ENCODE peak calls at places on chromosomes 2 and 18, in ten cellular contexts. M is AG04449, Q is fibroblast of mammary gland, G is uterus, W is upper lobe of right lung, I is transverse colon, S is LNCaP clone FGC, A is astrocyte of the cerebellum, B is fibroblast of pulmonary artery, X is HCT116. C is an unnamed sample.

GRCh38 chr2:204897561-204897960 is 352.3 kb downstream of the PARD3B start:
- DNase-seq in X (no peak), W (no peak), I (no peak), A (no peak), B (no peak), Q (no peak), G (no peak), S (no peak), M (no peak), C (no peak)

GRCh38 chr2:193482557-193482956 is 1287.8 kb upstream of the TMEFF2 start:
- DNase-seq in W (no peak), A (no peak), M (no peak), G (no peak), X (no peak), S (no peak), Q (no peak), I (no peak), B (no peak), C (no peak)

GRCh38 chr18:78293516-78293915 is 686.1 kb upstream of the SALL3 start:
- DNase-seq in I (no peak), A (no peak), G (no peak), X (no peak), B (no peak), S (no peak), Q (no peak), M (no peak), W (no peak), C (no peak)

GRCh38 chr18:23194969-23195957 is 60.0 kb downstream of the CABLES1 start:
- DNase-seq in Q (no peak), S (no peak), M (no peak), X (no peak), W (no peak), G (no peak), B (no peak), I (no peak), A (no peak), C (no peak)

GRCh38 chr2:774436-774835 is 97.2 kb upstream of the TMEM18 start:
- DNase-seq in A (no peak), I (no peak), X (no peak), M (no peak), G (no peak), Q (no peak), S (no peak), W (no peak), B (no peak), C (no peak)

GRCh38 chr18:58225101-58225500 is 181.1 kb downstream of the NEDD4L start:
- DNase-seq in G (no peak), W (no peak), B (no peak), Q (peak; percentile 40), A (no peak), X (no peak), M (no peak), S (no peak), I (no peak), C (no peak)

GRCh38 chr2:18559531-18559930 is 922 bp downstream of the RDH14 start:
- DNase-seq in G (no peak), S (no peak), W (no peak), Q (peak; percentile 16), X (no peak), I (no peak), M (no peak), B (no peak), A (no peak), C (no peak)

GRCh38 chr18:14940738-14941137 is 192.8 kb downstream of the ANKRD30B start:
- DNase-seq in B (no peak), I (no peak), M (no peak), X (no peak), G (no peak), S (no peak), A (no peak), Q (no peak), W (no peak), C (no peak)

GRCh38 chr2:19812166-19812565 is 89.6 kb downstream of the TTC32 start:
- DNase-seq in W (no peak), G (peak; percentile 38), M (no peak), X (no peak), Q (no peak), B (no peak), I (no peak), A (no peak), S (no peak), C (no peak)

GRCh38 chr2:217085543-217085942 is 225.7 kb upstream of the TNP1 start:
- DNase-seq in W (no peak), I (no peak), Q (peak; percentile 68), M (no peak), S (no peak), B (no peak), A (no peak), G (no peak), X (no peak), C (no peak)
- TF ChIP-seq CTCF in W (no peak), I (no peak), Q (no peak), M (no peak), S (no peak), B (no peak), A (no peak), G (no peak), X (peak; percentile 8), C (no peak)

DNA sequence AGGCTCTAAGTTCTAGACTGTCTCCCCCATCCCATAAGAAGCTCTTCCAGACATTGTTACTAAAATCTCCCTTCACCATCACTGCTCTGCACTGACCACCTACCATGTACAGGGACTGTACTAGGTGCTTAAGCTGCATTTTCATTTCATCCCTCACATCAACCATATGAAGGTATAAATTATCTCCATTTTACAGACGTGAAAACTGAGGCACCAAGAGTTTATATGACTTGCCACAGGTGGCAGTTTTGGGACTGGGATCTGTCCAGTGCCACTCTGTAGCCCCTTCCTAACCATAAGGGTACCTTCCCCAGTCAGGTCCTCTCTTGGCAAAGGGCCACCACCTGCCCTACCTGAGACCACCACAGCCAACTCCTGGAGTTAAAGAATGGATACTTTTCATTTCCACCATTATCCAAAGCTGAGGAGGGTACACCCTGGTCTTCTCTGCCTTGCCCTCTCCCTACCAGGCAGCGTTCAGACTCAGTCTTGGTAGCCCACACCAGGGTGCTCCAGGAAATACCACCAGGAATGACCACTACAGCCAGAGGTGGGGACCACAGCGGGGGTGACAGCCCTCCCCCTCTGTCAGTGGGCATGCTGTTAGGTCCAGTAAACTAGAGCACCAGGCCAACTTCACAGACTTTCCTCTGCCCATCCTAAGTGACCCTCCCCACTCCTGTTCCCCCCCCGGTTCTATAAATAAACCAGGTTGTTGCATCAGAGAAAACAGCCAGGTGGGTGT is 2.8 kb downstream of the RAB11FIP5 start:
- DNase-seq in Q (no peak), I (no peak), G (no peak), X (no peak), S (no peak), B (no peak), W (no peak), A (no peak), M (no peak), C (no peak)
- H3K4me3 ChIP-seq in Q (no peak overlapping the region), I (no peak overlapping the region), G (no peak overlapping the region), X (no peak overlapping the region), S (no peak overlapping the region), B (peak overlapping the region; percentile 60), W (no peak overlapping the region), A (peak overlapping the region; percentile 68), M (peak overlapping the region; percentile 83), C (no peak overlapping the region)

GRCh38 chr2:190532581-190532980 is 1.9 kb downstream of the NEMP2 start:
- DNase-seq in I (no peak), A (no peak), S (no peak), G (no peak), B (no peak), M (no peak), Q (no peak), W (no peak), X (no peak), C (no peak)

GRCh38 chr2:190527214-190527613 is 7.3 kb downstream of the NEMP2 start:
- DNase-seq in I (no peak), Q (no peak), S (no peak), G (no peak), X (no peak), A (no peak), M (no peak), B (no peak), W (no peak), C (no peak)

GRCh38 chr2:190530211-190530639 is 4.3 kb downstream of the NEMP2 start:
- DNase-seq in A (no peak), X (no peak), B (peak; percentile 51), S (no peak), G (no peak), I (no peak), Q (peak; percentile 30), M (peak; percentile 59), W (no peak), C (no peak)

GRCh38 chr2:190528521-190529001 is 6.0 kb downstream of the NEMP2 start:
- DNase-seq in G (no peak), I (no peak), Q (peak; percentile 75), W (no peak), X (no peak), A (no peak), M (peak; percentile 47), S (no peak), B (peak; percentile 87), C (no peak)

DNA sequence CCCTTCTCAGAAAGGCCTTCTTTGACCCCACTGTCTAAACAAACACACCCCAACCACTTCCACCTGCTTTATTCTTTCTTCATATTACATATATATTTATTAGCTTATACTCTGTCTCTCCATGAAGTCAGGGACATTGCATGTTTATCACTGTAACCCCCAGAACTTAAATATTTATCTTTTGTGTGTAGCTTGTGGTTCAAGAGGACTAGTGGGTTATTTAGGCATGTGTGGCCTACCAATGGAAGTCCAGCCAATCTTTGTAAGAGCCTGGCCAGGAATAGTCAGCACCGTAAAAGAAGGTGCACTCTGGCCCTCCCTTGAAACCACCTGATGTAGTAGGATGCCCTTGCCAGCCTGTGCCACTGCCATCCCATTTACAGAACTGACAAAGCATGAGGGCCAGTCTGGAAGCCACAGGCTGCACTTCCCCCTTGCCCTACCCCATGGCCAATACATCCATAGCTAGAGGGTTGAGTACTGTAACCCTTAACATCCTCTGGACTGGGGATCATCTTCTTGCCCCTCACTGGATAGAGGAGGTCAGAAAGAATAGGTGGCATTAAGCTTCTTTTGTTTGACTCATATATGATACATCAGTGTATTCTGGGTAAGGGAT is 4.9 kb downstream of the NEMP2 start:
- DNase-seq in Q (no peak), I (no peak), X (no peak), M (no peak), W (no peak), S (no peak), A (no peak), G (no peak), B (no peak), C (no peak)
- TF ChIP-seq CTCF in Q (no peak), I (no peak), X (no peak), M (no peak), W (no peak), S (no peak), A (no peak), G (no peak), B (no peak), C (no peak)

GRCh38 chr2:82027901-82028570 is 1723.5 kb upstream of the LRRTM1 start:
- DNase-seq in I (no peak), G (no peak), S (peak; percentile 1), A (no peak), B (no peak), X (no peak), Q (no peak), W (no peak), M (no peak), C (no peak)
- H3K4me3 ChIP-seq in I (no peak overlapping the region), G (no peak overlapping the region), S (no peak overlapping the region), A (no peak overlapping the region), B (no peak overlapping the region), X (no peak overlapping the region), Q (no peak overlapping the region), W (no peak overlapping the region), M (no peak overlapping the region), C (no peak overlapping the region)